ENCODE peak calls at places on chromosomes 16 and 17, in nine cellular contexts. One of them, this sample, is unnamed. For H3K4me1 and H3K27me3, the result is how much of the 10 kb centered on the place peaks cover.

GRCh38 chr17:5821813-5822212 is 237.5 kb upstream of the NLRP1 start:
- DNase-seq in PC-3: no peak
- DNase-seq in astrocyte: no peak
- DNase-seq in Caco-2: no peak
- DNase-seq in heart left ventricle: no peak
- DNase-seq in GM23248: no peak
- DNase-seq in vagina: no peak
- DNase-seq in esophagus squamous epithelium: no peak
- DNase-seq in GM12878: no peak
- DNase-seq in this sample: no peak

GRCh38 chr16:50618238-50618918 is 62.7 kb downstream of the SNX20 start:
- DNase-seq in vagina: no peak
- DNase-seq in PC-3: no peak
- DNase-seq in Caco-2: no peak
- DNase-seq in heart left ventricle: no peak
- DNase-seq in GM23248: no peak
- DNase-seq in GM12878: no peak
- DNase-seq in esophagus squamous epithelium: no peak
- DNase-seq in astrocyte: no peak
- DNase-seq in this sample: no peak

GRCh38 chr17:79311373-79311772 is 236.7 kb downstream of the ENGASE start:
- DNase-seq in esophagus squamous epithelium: no peak
- DNase-seq in Caco-2: no peak
- DNase-seq in PC-3: no peak
- DNase-seq in GM23248: no peak
- DNase-seq in heart left ventricle: no peak
- DNase-seq in vagina: no peak
- DNase-seq in GM12878: no peak
- DNase-seq in astrocyte: no peak
- DNase-seq in this sample: no peak

GRCh38 chr17:42928714-42929496 is 28.3 kb downstream of the G6PC1 start:
- DNase-seq in Caco-2: peak
- DNase-seq in astrocyte: peak
- DNase-seq in GM12878: peak
- DNase-seq in vagina: no peak
- DNase-seq in GM23248: peak
- DNase-seq in PC-3: peak
- DNase-seq in heart left ventricle: no peak
- DNase-seq in esophagus squamous epithelium: no peak
- DNase-seq in this sample: peak

GRCh38 chr17:32385971-32386370 is 36.0 kb downstream of the ZNF207 start:
- DNase-seq in PC-3: no peak
- DNase-seq in heart left ventricle: no peak
- DNase-seq in vagina: no peak
- DNase-seq in GM23248: no peak
- DNase-seq in Caco-2: no peak
- DNase-seq in astrocyte: no peak
- DNase-seq in GM12878: no peak
- DNase-seq in esophagus squamous epithelium: no peak
- DNase-seq in this sample: no peak

GRCh38 chr17:74402070-74402469 is 29.8 kb upstream of the GPRC5C start:
- DNase-seq in esophagus squamous epithelium: no peak
- DNase-seq in GM12878: no peak
- DNase-seq in PC-3: no peak
- DNase-seq in astrocyte: no peak
- DNase-seq in vagina: no peak
- DNase-seq in heart left ventricle: no peak
- DNase-seq in Caco-2: no peak
- DNase-seq in GM23248: no peak
- DNase-seq in this sample: no peak

GRCh38 chr17:27793168-27793905 is 7.0 kb downstream of the NOS2 start:
- DNase-seq in heart left ventricle: peak
- DNase-seq in GM23248: peak
- DNase-seq in PC-3: no peak
- DNase-seq in astrocyte: no peak
- DNase-seq in vagina: no peak
- DNase-seq in Caco-2: peak
- DNase-seq in GM12878: no peak
- DNase-seq in esophagus squamous epithelium: no peak
- DNase-seq in this sample: peak

GRCh38 chr17:54844262-54844661 is 56.4 kb upstream of the TOM1L1 start:
- DNase-seq in Caco-2: no peak
- DNase-seq in esophagus squamous epithelium: no peak
- DNase-seq in PC-3: no peak
- DNase-seq in astrocyte: no peak
- DNase-seq in vagina: no peak
- DNase-seq in heart left ventricle: no peak
- DNase-seq in GM23248: no peak
- DNase-seq in GM12878: no peak
- DNase-seq in this sample: no peak

GRCh38 chr16:61179571-61179970 is 856.7 kb downstream of the CDH8 start:
- DNase-seq in esophagus squamous epithelium: no peak
- DNase-seq in astrocyte: no peak
- DNase-seq in PC-3: no peak
- DNase-seq in GM23248: no peak
- DNase-seq in GM12878: no peak
- DNase-seq in vagina: no peak
- DNase-seq in Caco-2: no peak
- DNase-seq in heart left ventricle: no peak
- DNase-seq in this sample: no peak

GRCh38 chr16:50279142-50279865 is 13.0 kb downstream of the ADCY7 start:
- DNase-seq in PC-3: no peak
- DNase-seq in esophagus squamous epithelium: no peak
- DNase-seq in astrocyte: no peak
- DNase-seq in GM12878: no peak
- DNase-seq in heart left ventricle: peak
- DNase-seq in Caco-2: no peak
- DNase-seq in vagina: no peak
- DNase-seq in GM23248: no peak
- DNase-seq in this sample: peak

GRCh38 chr17:39107973-39108372 is 43.5 kb downstream of the PLXDC1 start:
- DNase-seq in esophagus squamous epithelium: no peak
- DNase-seq in GM23248: no peak
- DNase-seq in PC-3: no peak
- DNase-seq in vagina: no peak
- DNase-seq in GM12878: no peak
- DNase-seq in astrocyte: no peak
- DNase-seq in Caco-2: no peak
- DNase-seq in heart left ventricle: peak
- DNase-seq in this sample: no peak

GRCh38 chr17:80942360-80943345 is 49.0 kb upstream of the CHMP6 start:
- DNase-seq in GM23248: peak
- DNase-seq in vagina: no peak
- DNase-seq in PC-3: no peak
- DNase-seq in astrocyte: peak
- DNase-seq in esophagus squamous epithelium: peak
- DNase-seq in heart left ventricle: peak
- DNase-seq in GM12878: no peak
- DNase-seq in Caco-2: no peak
- DNase-seq in this sample: peak

GRCh38 chr17:58006924-58007780 is at the start of gene SRSF1:
- DNase-seq in PC-3: peak
- DNase-seq in esophagus squamous epithelium: peak
- DNase-seq in astrocyte: peak
- DNase-seq in vagina: peak
- DNase-seq in GM12878: peak
- DNase-seq in heart left ventricle: peak
- DNase-seq in Caco-2: peak
- DNase-seq in GM23248: peak
- DNase-seq in this sample: peak
- H3K4me1 ChIP-seq in PC-3: under half
- H3K4me1 ChIP-seq in esophagus squamous epithelium: under half
- H3K4me1 ChIP-seq in astrocyte: under half
- H3K4me1 ChIP-seq in vagina: under half
- H3K4me1 ChIP-seq in GM12878: under half
- H3K4me1 ChIP-seq in heart left ventricle: under half
- H3K4me1 ChIP-seq in Caco-2: under half
- H3K4me1 ChIP-seq in GM23248: under half
- H3K4me1 ChIP-seq in this sample: under half

GRCh38 chr16:78069913-78070312 is 29.5 kb upstream of the WWOX start:
- DNase-seq in astrocyte: no peak
- DNase-seq in PC-3: no peak
- DNase-seq in Caco-2: no peak
- DNase-seq in heart left ventricle: no peak
- DNase-seq in vagina: no peak
- DNase-seq in GM23248: no peak
- DNase-seq in GM12878: no peak
- DNase-seq in esophagus squamous epithelium: no peak
- DNase-seq in this sample: no peak
- H3K27me3 ChIP-seq in astrocyte: under half
- H3K27me3 ChIP-seq in PC-3: under half
- H3K27me3 ChIP-seq in Caco-2: under half
- H3K27me3 ChIP-seq in heart left ventricle: under half
- H3K27me3 ChIP-seq in vagina: under half
- H3K27me3 ChIP-seq in GM23248: under half
- H3K27me3 ChIP-seq in GM12878: under half
- H3K27me3 ChIP-seq in esophagus squamous epithelium: under half
- H3K27me3 ChIP-seq in this sample: under half

DNA sequence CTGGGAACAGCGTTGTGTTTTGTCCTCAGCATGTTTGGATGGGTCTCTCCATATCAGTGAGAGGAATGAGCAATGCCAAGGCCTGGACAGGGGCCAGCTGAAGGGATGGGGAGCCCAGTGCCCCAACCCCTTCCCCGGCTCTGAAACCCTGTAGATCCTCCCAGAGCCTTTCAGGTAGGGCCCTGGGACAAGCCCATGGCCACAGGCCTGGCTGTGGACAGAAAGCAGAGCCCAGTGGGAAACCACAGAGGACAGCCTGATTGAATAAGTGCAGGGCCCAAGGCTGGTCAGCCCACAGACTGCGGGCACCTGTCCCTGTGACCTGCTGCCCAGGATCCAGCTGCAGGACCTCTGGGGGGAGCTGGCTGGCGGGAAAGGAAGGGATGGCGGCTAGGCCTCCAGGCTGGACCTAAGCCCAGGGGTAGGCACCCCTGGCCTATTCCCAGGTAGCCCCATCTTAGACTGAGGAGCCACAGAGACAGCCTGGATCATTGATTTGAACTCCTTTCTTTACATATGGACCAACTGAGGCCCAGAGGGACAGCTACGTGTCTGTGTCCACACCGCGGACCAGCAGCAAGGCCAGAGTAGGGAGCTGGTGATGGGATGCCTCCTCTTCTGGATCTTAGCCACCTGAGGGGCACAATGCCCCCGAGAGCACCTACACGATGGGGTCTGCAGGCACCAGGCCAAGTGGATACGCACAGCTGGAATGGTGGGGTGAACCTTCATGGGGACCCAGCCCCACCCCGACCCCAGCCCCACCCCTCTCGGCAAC is 1.3 kb downstream of the CCDC102A start:
- DNase-seq in vagina: peak
- DNase-seq in astrocyte: no peak
- DNase-seq in GM12878: no peak
- DNase-seq in Caco-2: no peak
- DNase-seq in PC-3: no peak
- DNase-seq in heart left ventricle: no peak
- DNase-seq in esophagus squamous epithelium: no peak
- DNase-seq in GM23248: peak
- DNase-seq in this sample: peak
- H3K4me1 ChIP-seq in vagina: half or more
- H3K4me1 ChIP-seq in astrocyte: under half
- H3K4me1 ChIP-seq in GM12878: half or more
- H3K4me1 ChIP-seq in Caco-2: under half
- H3K4me1 ChIP-seq in PC-3: under half
- H3K4me1 ChIP-seq in heart left ventricle: under half
- H3K4me1 ChIP-seq in esophagus squamous epithelium: under half
- H3K4me1 ChIP-seq in GM23248: under half
- H3K4me1 ChIP-seq in this sample: under half

GRCh38 chr17:17242246-17242645 is 5.3 kb upstream of the FLCN start:
- DNase-seq in astrocyte: no peak
- DNase-seq in vagina: no peak
- DNase-seq in GM23248: no peak
- DNase-seq in esophagus squamous epithelium: no peak
- DNase-seq in GM12878: no peak
- DNase-seq in PC-3: no peak
- DNase-seq in Caco-2: no peak
- DNase-seq in heart left ventricle: no peak
- DNase-seq in this sample: peak

GRCh38 chr17:17241656-17242055 is 4.7 kb upstream of the FLCN start:
- DNase-seq in esophagus squamous epithelium: no peak
- DNase-seq in heart left ventricle: no peak
- DNase-seq in astrocyte: no peak
- DNase-seq in Caco-2: no peak
- DNase-seq in vagina: no peak
- DNase-seq in GM12878: no peak
- DNase-seq in GM23248: no peak
- DNase-seq in PC-3: no peak
- DNase-seq in this sample: no peak

GRCh38 chr17:17239832-17240231 is 2.9 kb upstream of the FLCN start:
- DNase-seq in GM23248: no peak
- DNase-seq in astrocyte: no peak
- DNase-seq in Caco-2: no peak
- DNase-seq in esophagus squamous epithelium: no peak
- DNase-seq in heart left ventricle: no peak
- DNase-seq in GM12878: no peak
- DNase-seq in vagina: no peak
- DNase-seq in PC-3: no peak
- DNase-seq in this sample: no peak

GRCh38 chr17:17246879-17247278 is 9.9 kb upstream of the FLCN start:
- DNase-seq in GM12878: no peak
- DNase-seq in heart left ventricle: no peak
- DNase-seq in esophagus squamous epithelium: no peak
- DNase-seq in Caco-2: no peak
- DNase-seq in vagina: no peak
- DNase-seq in PC-3: no peak
- DNase-seq in GM23248: no peak
- DNase-seq in astrocyte: no peak
- DNase-seq in this sample: no peak

GRCh38 chr17:17243163-17243562 is 6.2 kb upstream of the FLCN start:
- DNase-seq in GM23248: no peak
- DNase-seq in GM12878: no peak
- DNase-seq in vagina: no peak
- DNase-seq in esophagus squamous epithelium: no peak
- DNase-seq in PC-3: no peak
- DNase-seq in astrocyte: no peak
- DNase-seq in Caco-2: no peak
- DNase-seq in heart left ventricle: no peak
- DNase-seq in this sample: no peak
- H3K27me3 ChIP-seq in GM23248: under half
- H3K27me3 ChIP-seq in GM12878: under half
- H3K27me3 ChIP-seq in vagina: under half
- H3K27me3 ChIP-seq in esophagus squamous epithelium: under half
- H3K27me3 ChIP-seq in PC-3: under half
- H3K27me3 ChIP-seq in astrocyte: under half
- H3K27me3 ChIP-seq in Caco-2: under half
- H3K27me3 ChIP-seq in heart left ventricle: under half
- H3K27me3 ChIP-seq in this sample: under half

GRCh38 chr17:2691069-2691871 is 20.3 kb downstream of the CLUH start:
- DNase-seq in GM12878: no peak
- DNase-seq in vagina: peak
- DNase-seq in PC-3: no peak
- DNase-seq in GM23248: no peak
- DNase-seq in heart left ventricle: peak
- DNase-seq in astrocyte: no peak
- DNase-seq in Caco-2: no peak
- DNase-seq in esophagus squamous epithelium: no peak
- DNase-seq in this sample: peak
- H3K4me1 ChIP-seq in GM12878: under half
- H3K4me1 ChIP-seq in vagina: under half
- H3K4me1 ChIP-seq in PC-3: under half
- H3K4me1 ChIP-seq in GM23248: under half
- H3K4me1 ChIP-seq in heart left ventricle: under half
- H3K4me1 ChIP-seq in astrocyte: under half
- H3K4me1 ChIP-seq in Caco-2: under half
- H3K4me1 ChIP-seq in esophagus squamous epithelium: under half
- H3K4me1 ChIP-seq in this sample: under half